ENCODE peak calls at places on chromosomes 1 and 21, in four cellular contexts. F, Y, W and H are unnamed samples.

GRCh38 chr21:18529253-18529652 is 125.7 kb upstream of the TMPRSS15 start:
- DNase-seq in F (no peak), Y (no peak), W (no peak), H (no peak)

GRCh38 chr1:234683856-234684632 is 74.1 kb upstream of the IRF2BP2 start:
- DNase-seq in F (peak; percentile 82), Y (peak; percentile 64), W (peak; percentile 79), H (peak; percentile 86)

GRCh38 chr1:240562111-240562590 is 49.8 kb downstream of the GREM2 start:
- DNase-seq in F (no peak), Y (no peak), W (no peak), H (no peak)

GRCh38 chr1:94335950-94336349 is 82.2 kb upstream of the ABCD3 start:
- DNase-seq in F (peak; percentile 83), Y (peak; percentile 86), W (peak; percentile 90), H (peak; percentile 87)

GRCh38 chr1:226063362-226064167 is 1.0 kb downstream of the H3-3A start:
- DNase-seq in F (peak; percentile 78), Y (peak; percentile 51), W (peak; percentile 56), H (peak; percentile 64)

GRCh38 chr1:107339775-107340174 is 198.9 kb downstream of the NTNG1 start:
- DNase-seq in F (no peak), Y (no peak), W (no peak), H (no peak)

GRCh38 chr21:14548751-14549150 is 2.6 kb upstream of the SAMSN1 start:
- DNase-seq in F (no peak), Y (no peak), W (no peak), H (no peak)

GRCh38 chr1:54186056-54186455 is 13.8 kb downstream of the CYB5RL start:
- DNase-seq in F (no peak), Y (no peak), W (no peak), H (no peak)

GRCh38 chr1:119873166-119874025 is 22.9 kb downstream of the ADAM30 start:
- DNase-seq in F (no peak), Y (peak; percentile 16), W (peak; percentile 53), H (no peak)

GRCh38 chr1:164559342-164560070 is 522 bp downstream of the PBX1 start:
- DNase-seq in F (peak; percentile 71), Y (peak; percentile 31), W (peak; percentile 18), H (peak; percentile 46)

GRCh38 chr1:55402117-55402516 is 187.0 kb upstream of the USP24 start:
- DNase-seq in F (no peak), Y (no peak), W (no peak), H (no peak)

GRCh38 chr21:44074315-44074958 is 32.8 kb upstream of the PWP2 start:
- DNase-seq in F (no peak), Y (no peak), W (no peak), H (no peak)

GRCh38 chr1:178632619-178633018 is 92.4 kb upstream of the RALGPS2 start:
- DNase-seq in F (no peak), Y (no peak), W (no peak), H (no peak)

GRCh38 chr1:163202833-163203451 is at the start of gene RGS5:
- DNase-seq in F (peak; percentile 72), Y (peak; percentile 18), W (no peak), H (peak; percentile 78)

GRCh38 chr1:47678464-47678980 is 240.7 kb downstream of the FOXD2 start:
- DNase-seq in F (no peak), Y (no peak), W (no peak), H (no peak)

GRCh38 chr1:32404956-32405355 is 10.7 kb upstream of the BSDC1 start:
- DNase-seq in F (no peak), Y (no peak), W (no peak), H (no peak)

GRCh38 chr1:33045246-33045645 is 8.6 kb upstream of the AK2 start:
- DNase-seq in F (no peak), Y (no peak), W (no peak), H (no peak)

GRCh38 chr1:115641762-115642167 is at the start of gene VANGL1:
- DNase-seq in F (peak; percentile 84), Y (peak; percentile 65), W (no peak), H (peak; percentile 72)

GRCh38 chr21:24895885-24896734 is 711.2 kb downstream of the MRPL39 start:
- DNase-seq in F (no peak), Y (no peak), W (peak; percentile 9), H (peak; percentile 59)

GRCh38 chr1:151839457-151840409 is at the start of gene C2CD4D:
- DNase-seq in F (no peak), Y (no peak), W (no peak), H (no peak)

GRCh38 chr1:103107696-103108524 is at the start of gene COL11A1:
- DNase-seq in F (no peak), Y (no peak), W (no peak), H (no peak)

GRCh38 chr1:69648486-69648885 is 80.8 kb downstream of the LRRC7 start:
- DNase-seq in F (no peak), Y (no peak), W (no peak), H (no peak)

GRCh38 chr1:58857673-58858343 is 74.0 kb upstream of the JUN start:
- DNase-seq in F (no peak), Y (no peak), W (no peak), H (no peak)

GRCh38 chr1:161402446-161402845 is 34.8 kb upstream of the CFAP126 start:
- DNase-seq in F (no peak), Y (no peak), W (no peak), H (no peak)

GRCh38 chr1:30816211-30817082 is 58.9 kb upstream of the LAPTM5 start:
- DNase-seq in F (peak; percentile 61), Y (peak; percentile 81), W (peak; percentile 40), H (peak; percentile 80)

GRCh38 chr1:162740755-162741154 is 49.7 kb upstream of the HSD17B7 start:
- DNase-seq in F (no peak), Y (no peak), W (no peak), H (peak; percentile 25)

GRCh38 chr1:10773376-10773775 is 23.1 kb downstream of the CASZ1 start:
- DNase-seq in F (no peak), Y (no peak), W (no peak), H (no peak)

GRCh38 chr1:211089536-211089935 is 44.4 kb downstream of the KCNH1 start:
- DNase-seq in F (no peak), Y (no peak), W (no peak), H (no peak)

DNA sequence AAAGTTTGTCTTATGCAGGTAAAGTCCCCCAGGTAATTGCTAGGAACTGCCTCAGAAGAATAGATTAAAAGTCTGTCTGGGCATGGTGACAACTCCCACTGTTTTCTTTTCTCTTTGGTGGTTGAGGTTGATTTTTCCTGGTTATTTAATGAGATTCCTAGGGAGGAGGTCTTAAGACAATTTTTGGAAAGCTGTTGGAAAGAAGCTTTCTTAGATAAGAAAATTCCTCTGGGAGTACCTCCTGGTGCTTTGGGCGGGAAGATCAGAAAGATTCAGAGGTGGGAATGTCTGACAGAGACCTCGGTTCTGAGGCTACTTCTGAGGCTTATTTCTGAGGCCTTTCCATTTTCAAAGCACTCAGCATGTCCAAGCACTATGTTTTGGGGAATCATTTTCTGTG is 25.0 kb upstream of the IVNS1ABP start:
- DNase-seq in F (no peak), Y (no peak), W (no peak), H (no peak)
- H3K27ac ChIP-seq in F (no peak overlapping the region), Y (no peak overlapping the region), W (no peak overlapping the region), H (no peak overlapping the region)

GRCh38 chr1:9297831-9298230 is 5.1 kb downstream of the SPSB1 start:
- DNase-seq in F (no peak), Y (no peak), W (no peak), H (no peak)

GRCh38 chr1:9300623-9301022 is 7.9 kb downstream of the SPSB1 start:
- DNase-seq in F (no peak), Y (no peak), W (no peak), H (no peak)

GRCh38 chr1:9296850-9297249 is 4.2 kb downstream of the SPSB1 start:
- DNase-seq in F (peak; percentile 89), Y (no peak), W (peak; percentile 68), H (no peak)

GRCh38 chr1:9295884-9296283 is 3.2 kb downstream of the SPSB1 start:
- DNase-seq in F (no peak), Y (no peak), W (no peak), H (no peak)

GRCh38 chr1:9298282-9298681 is 5.6 kb downstream of the SPSB1 start:
- DNase-seq in F (no peak), Y (no peak), W (no peak), H (no peak)
- H3K4me1 ChIP-seq in F (peaks cover 80% of the 10 kb centered on the region), Y (peaks cover 20% of the 10 kb centered on the region), W (peaks cover 3% of the 10 kb centered on the region), H (peaks cover 24% of the 10 kb centered on the region)

GRCh38 chr1:6065093-6065878 is 19.6 kb downstream of the KCNAB2 start:
- DNase-seq in F (no peak), Y (peak; percentile 13), W (no peak), H (no peak)
- TF ChIP-seq CTCF in F (no peak), Y (no peak), W (no peak), H (no peak)

GRCh38 chr1:8002329-8003320 is 23.5 kb downstream of the ERRFI1 start:
- DNase-seq in F (no peak), Y (no peak), W (no peak), H (no peak)
- H3K27ac ChIP-seq in F (peak overlapping the region; percentile 74), Y (no peak overlapping the region), W (peak overlapping the region; percentile 80), H (no peak overlapping the region)

DNA sequence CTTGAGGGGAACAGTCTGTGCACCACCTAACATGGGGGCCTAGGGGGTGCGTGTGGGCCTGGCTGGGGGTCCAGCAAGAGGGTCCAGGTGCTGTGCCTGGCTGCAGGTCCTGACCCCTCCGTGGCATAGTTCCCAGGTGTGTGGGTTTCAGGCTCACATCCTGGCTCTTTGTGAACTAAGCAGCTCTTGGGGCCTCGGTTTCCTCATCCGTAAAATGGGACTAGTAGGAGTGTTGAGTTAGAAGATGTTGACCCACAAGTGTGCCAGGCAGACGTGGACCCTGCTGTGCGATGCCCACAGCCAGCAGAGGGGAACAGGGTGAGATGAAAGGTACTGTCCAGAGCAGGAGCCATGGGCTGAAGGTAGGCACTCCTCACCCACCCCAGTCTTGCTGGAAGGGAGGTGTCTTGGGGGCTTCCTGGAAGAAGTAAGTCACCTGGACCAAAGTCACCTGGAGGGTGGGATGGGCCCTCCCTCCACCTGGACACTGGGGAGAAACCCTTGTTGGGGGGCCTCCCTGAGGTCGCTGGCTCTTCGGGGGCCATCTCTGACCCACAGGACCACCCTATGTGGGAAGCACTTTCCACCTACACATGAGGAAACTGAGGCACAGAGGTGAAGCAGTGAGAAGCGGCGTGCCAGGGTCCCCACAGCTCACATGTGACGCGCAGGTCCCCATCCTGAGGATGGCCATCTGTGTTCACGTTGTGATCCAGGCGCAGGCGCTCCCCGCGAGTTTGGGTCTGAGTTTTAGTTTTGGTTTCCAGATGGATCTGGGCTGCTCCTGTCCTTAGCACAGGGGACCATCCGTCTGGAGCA is 1.4 kb downstream of the ARHGEF16 start:
- DNase-seq in F (no peak), Y (no peak), W (no peak), H (no peak)
- H3K4me1 ChIP-seq in F (peaks cover 45% of the 10 kb centered on the region), Y (peaks cover 36% of the 10 kb centered on the region), W (no peaks in the 10 kb centered on the region), H (peaks cover 10% of the 10 kb centered on the region)

GRCh38 chr1:203351037-203351625 is at the start of gene FMOD:
- DNase-seq in F (peak; percentile 93), Y (peak; percentile 81), W (peak; percentile 72), H (peak; percentile 26)
- TF ChIP-seq CTCF in F (no peak), Y (no peak), W (no peak), H (no peak)

GRCh38 chr1:12138196-12139183 is 28.3 kb upstream of the TNFRSF1B start:
- DNase-seq in F (no peak), Y (no peak), W (no peak), H (no peak)
- H3K27ac ChIP-seq in F (no peak overlapping the region), Y (no peak overlapping the region), W (no peak overlapping the region), H (no peak overlapping the region)